ENCODE peak calls at places on chromosome 1, in six cellular contexts. M, R, A, Y, F and K are unnamed samples.

GRCh38 chr1:34188418-34188817 is 11.7 kb downstream of the C1orf94 start:
- DNase-seq in M (peak; percentile 77), R (no peak), A (no peak), Y (no peak), F (no peak), K (peak; percentile 85)

GRCh38 chr1:10960954-10961833 is 51.3 kb upstream of the TARDBP start:
- DNase-seq in M (peak; percentile 87), R (peak; percentile 68), A (peak; percentile 85), Y (peak; percentile 69), F (peak; percentile 82), K (peak; percentile 96)

GRCh38 chr1:53725238-53725689 is 13.7 kb downstream of the GLIS1 start:
- DNase-seq in M (peak; percentile 83), R (no peak), A (no peak), Y (no peak), F (no peak), K (peak; percentile 89)

GRCh38 chr1:33615546-33615945 is 143.1 kb downstream of the ZSCAN20 start:
- DNase-seq in M (no peak), R (no peak), A (no peak), Y (no peak), F (no peak), K (no peak)

GRCh38 chr1:221234821-221235220 is 355.6 kb downstream of the HLX start:
- DNase-seq in M (no peak), R (no peak), A (no peak), Y (no peak), F (no peak), K (no peak)

GRCh38 chr1:66493731-66494130 is 40.2 kb upstream of the SGIP1 start:
- DNase-seq in M (no peak), R (no peak), A (no peak), Y (no peak), F (no peak), K (no peak)

GRCh38 chr1:227764019-227764391 is 28.8 kb downstream of the SNAP47 start:
- DNase-seq in M (peak; percentile 67), R (no peak), A (no peak), Y (no peak), F (no peak), K (peak; percentile 43)

GRCh38 chr1:51930329-51930728 is 51.8 kb upstream of the NRDC start:
- DNase-seq in M (no peak), R (no peak), A (no peak), Y (no peak), F (no peak), K (no peak)

GRCh38 chr1:154434346-154435075 is 29.4 kb downstream of the IL6R start:
- DNase-seq in M (no peak), R (no peak), A (peak; percentile 88), Y (peak; percentile 76), F (peak; percentile 71), K (no peak)

GRCh38 chr1:2229032-2229920 is 1.2 kb downstream of the SKI start:
- DNase-seq in M (peak; percentile 70), R (peak; percentile 52), A (peak; percentile 86), Y (peak; percentile 84), F (no peak), K (peak; percentile 82)

GRCh38 chr1:96580920-96581319 is 140.7 kb upstream of the PTBP2 start:
- DNase-seq in M (peak; percentile 70), R (no peak), A (no peak), Y (no peak), F (no peak), K (peak; percentile 54)

GRCh38 chr1:233735331-233735730 is 121.4 kb downstream of the KCNK1 start:
- DNase-seq in M (no peak), R (no peak), A (no peak), Y (no peak), F (no peak), K (no peak)

GRCh38 chr1:63450416-63450815 is 72.6 kb downstream of the ITGB3BP start:
- DNase-seq in M (no peak), R (no peak), A (no peak), Y (no peak), F (no peak), K (no peak)

GRCh38 chr1:54607821-54608220 is 15.5 kb downstream of the FAM151A start:
- DNase-seq in M (no peak), R (no peak), A (no peak), Y (no peak), F (no peak), K (no peak)

DNA sequence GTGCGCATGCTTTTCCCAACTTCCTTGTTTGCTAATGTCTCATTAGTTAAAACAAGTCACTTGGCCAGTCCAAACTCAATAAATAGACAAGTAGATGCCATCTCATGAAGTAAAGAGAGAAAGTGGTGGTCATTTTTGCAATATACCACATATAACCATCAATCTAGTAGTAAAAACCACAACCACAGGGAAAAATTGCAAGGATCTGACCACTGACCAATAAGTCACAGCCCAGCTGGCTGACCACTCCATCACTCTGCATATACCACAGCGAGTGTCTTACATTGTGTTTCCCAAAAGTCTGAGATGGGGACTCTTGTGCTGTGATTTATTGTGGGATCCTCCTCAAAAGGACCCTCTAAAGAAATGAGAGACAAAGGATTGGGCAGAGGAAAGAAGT is 76.0 kb downstream of the FH start:
- DNase-seq in M (no peak), R (no peak), A (no peak), Y (no peak), F (no peak), K (no peak)
- H3K36me3 ChIP-seq in M (no peaks in the 10 kb centered on the region), R (no peaks in the 10 kb centered on the region), A (no peaks in the 10 kb centered on the region), Y (no peaks in the 10 kb centered on the region), F (no peaks in the 10 kb centered on the region), K (no peaks in the 10 kb centered on the region)

DNA sequence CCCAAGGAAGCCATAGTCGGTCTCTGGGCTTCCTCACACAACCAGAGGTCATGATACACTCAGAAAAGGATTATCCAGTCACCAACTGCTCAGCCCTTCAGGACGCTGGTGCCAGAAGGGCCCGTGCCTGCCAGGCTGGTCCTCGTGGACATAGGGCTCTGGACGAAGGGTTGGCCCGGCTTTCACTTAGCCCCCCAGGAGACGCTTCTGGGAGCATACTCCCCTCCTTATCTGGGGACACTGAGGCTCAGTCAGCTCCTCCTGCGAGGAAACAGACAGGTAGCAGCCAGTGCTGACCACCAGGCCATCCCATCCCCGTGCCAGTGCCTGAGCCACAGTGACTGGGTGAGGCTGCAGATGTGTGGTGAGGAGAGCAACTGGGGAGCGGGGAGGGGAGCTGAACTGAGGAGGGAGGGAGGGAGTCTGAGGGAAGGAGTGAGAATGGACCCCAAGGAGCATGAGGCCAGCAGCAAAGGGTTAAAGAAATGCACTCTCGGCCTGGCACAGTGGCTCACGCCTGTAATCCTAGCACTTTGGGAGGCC is 17.9 kb upstream of the LAPTM5 start:
- DNase-seq in M (no peak), R (no peak), A (no peak), Y (no peak), F (no peak), K (no peak)
- H3K36me3 ChIP-seq in M (no peaks in the 10 kb centered on the region), R (no peaks in the 10 kb centered on the region), A (no peaks in the 10 kb centered on the region), Y (no peaks in the 10 kb centered on the region), F (no peaks in the 10 kb centered on the region), K (no peaks in the 10 kb centered on the region)

GRCh38 chr1:162568802-162569201 is 7.3 kb downstream of the UAP1 start:
- DNase-seq in M (no peak), R (no peak), A (no peak), Y (no peak), F (no peak), K (no peak)
- H3K36me3 ChIP-seq in M (no peaks in the 10 kb centered on the region), R (no peaks in the 10 kb centered on the region), A (peaks cover 14% of the 10 kb centered on the region), Y (no peaks in the 10 kb centered on the region), F (no peaks in the 10 kb centered on the region), K (no peaks in the 10 kb centered on the region)

GRCh38 chr1:1047963-1048362 is 26.1 kb downstream of the RNF223 start:
- DNase-seq in M (no peak), R (no peak), A (no peak), Y (no peak), F (no peak), K (no peak)

GRCh38 chr1:1046767-1047166 is 26.8 kb downstream of the AGRN start:
- DNase-seq in M (no peak), R (no peak), A (no peak), Y (no peak), F (no peak), K (no peak)

GRCh38 chr1:1046243-1046642 is 26.3 kb downstream of the AGRN start:
- DNase-seq in M (no peak), R (no peak), A (no peak), Y (no peak), F (no peak), K (no peak)

GRCh38 chr1:1048765-1049164 is 25.3 kb downstream of the RNF223 start:
- DNase-seq in M (no peak), R (no peak), A (no peak), Y (no peak), F (no peak), K (no peak)

GRCh38 chr1:1047407-1047806 is 26.7 kb downstream of the RNF223 start:
- DNase-seq in M (no peak), R (no peak), A (no peak), Y (no peak), F (no peak), K (no peak)
- H3K36me3 ChIP-seq in M (peaks cover 9% of the 10 kb centered on the region), R (no peaks in the 10 kb centered on the region), A (peaks cover 66% of the 10 kb centered on the region), Y (no peaks in the 10 kb centered on the region), F (no peaks in the 10 kb centered on the region), K (peaks cover 15% of the 10 kb centered on the region)